ENCODE peak calls at places on chromosomes 13 and 19, in six cellular contexts. One of them, this sample, is unnamed.

GRCh38 chr13:110575322-110576069 is 14.0 kb upstream of the RAB20 start:
- DNase-seq in CD8-positive, alpha-beta T cell: no peak
- DNase-seq in fibroblast of mammary gland: peak
- DNase-seq in stimulated activated CD8-positive, alpha-beta memory T cell treated with anti-CD3 and anti-CD28 coated beads, Interleukin-2, amount 100 ng/mL, for 48 hours: no peak
- DNase-seq in hypothalamus: no peak
- DNase-seq in T-helper 2 cell: peak
- DNase-seq in this sample: peak

GRCh38 chr19:38262585-38263268 is 1.6 kb upstream of the SPINT2 start:
- DNase-seq in CD8-positive, alpha-beta T cell: no peak
- DNase-seq in fibroblast of mammary gland: no peak
- DNase-seq in stimulated activated CD8-positive, alpha-beta memory T cell treated with anti-CD3 and anti-CD28 coated beads, Interleukin-2, amount 100 ng/mL, for 48 hours: no peak
- DNase-seq in hypothalamus: no peak
- DNase-seq in T-helper 2 cell: no peak
- DNase-seq in this sample: no peak

GRCh38 chr13:25899464-25899863 is 152.4 kb downstream of the SHISA2 start:
- DNase-seq in CD8-positive, alpha-beta T cell: no peak
- DNase-seq in fibroblast of mammary gland: no peak
- DNase-seq in stimulated activated CD8-positive, alpha-beta memory T cell treated with anti-CD3 and anti-CD28 coated beads, Interleukin-2, amount 100 ng/mL, for 48 hours: no peak
- DNase-seq in hypothalamus: no peak
- DNase-seq in T-helper 2 cell: no peak
- DNase-seq in this sample: no peak

GRCh38 chr19:48123907-48124675 is 13.5 kb upstream of the PLA2G4C start:
- DNase-seq in CD8-positive, alpha-beta T cell: no peak
- DNase-seq in fibroblast of mammary gland: peak
- DNase-seq in stimulated activated CD8-positive, alpha-beta memory T cell treated with anti-CD3 and anti-CD28 coated beads, Interleukin-2, amount 100 ng/mL, for 48 hours: peak
- DNase-seq in hypothalamus: no peak
- DNase-seq in T-helper 2 cell: peak
- DNase-seq in this sample: peak

GRCh38 chr13:99863789-99864626 is 107.6 kb downstream of the ZIC5 start:
- DNase-seq in CD8-positive, alpha-beta T cell: no peak
- DNase-seq in fibroblast of mammary gland: no peak
- DNase-seq in stimulated activated CD8-positive, alpha-beta memory T cell treated with anti-CD3 and anti-CD28 coated beads, Interleukin-2, amount 100 ng/mL, for 48 hours: no peak
- DNase-seq in hypothalamus: no peak
- DNase-seq in T-helper 2 cell: no peak
- DNase-seq in this sample: no peak

GRCh38 chr19:44644391-44645016 is 794 bp downstream of the PVR start:
- DNase-seq in CD8-positive, alpha-beta T cell: no peak
- DNase-seq in fibroblast of mammary gland: peak
- DNase-seq in stimulated activated CD8-positive, alpha-beta memory T cell treated with anti-CD3 and anti-CD28 coated beads, Interleukin-2, amount 100 ng/mL, for 48 hours: no peak
- DNase-seq in hypothalamus: peak
- DNase-seq in T-helper 2 cell: peak
- DNase-seq in this sample: peak

GRCh38 chr13:80685942-80686341 is 345.0 kb upstream of the SPRY2 start:
- DNase-seq in CD8-positive, alpha-beta T cell: no peak
- DNase-seq in fibroblast of mammary gland: no peak
- DNase-seq in stimulated activated CD8-positive, alpha-beta memory T cell treated with anti-CD3 and anti-CD28 coated beads, Interleukin-2, amount 100 ng/mL, for 48 hours: no peak
- DNase-seq in hypothalamus: no peak
- DNase-seq in T-helper 2 cell: no peak
- DNase-seq in this sample: no peak

GRCh38 chr19:3614858-3615505 is 8.3 kb upstream of the TBXA2R start:
- DNase-seq in CD8-positive, alpha-beta T cell: no peak
- DNase-seq in fibroblast of mammary gland: no peak
- DNase-seq in stimulated activated CD8-positive, alpha-beta memory T cell treated with anti-CD3 and anti-CD28 coated beads, Interleukin-2, amount 100 ng/mL, for 48 hours: no peak
- DNase-seq in hypothalamus: no peak
- DNase-seq in T-helper 2 cell: no peak
- DNase-seq in this sample: no peak

GRCh38 chr13:110306960-110307696 is at the start of the genes COL4A1 and COL4A2:
- DNase-seq in CD8-positive, alpha-beta T cell: no peak
- DNase-seq in fibroblast of mammary gland: peak
- DNase-seq in stimulated activated CD8-positive, alpha-beta memory T cell treated with anti-CD3 and anti-CD28 coated beads, Interleukin-2, amount 100 ng/mL, for 48 hours: no peak
- DNase-seq in hypothalamus: peak
- DNase-seq in T-helper 2 cell: no peak
- DNase-seq in this sample: peak

GRCh38 chr13:50122465-50122864 is 107.2 kb downstream of the KCNRG start:
- DNase-seq in CD8-positive, alpha-beta T cell: no peak
- DNase-seq in fibroblast of mammary gland: no peak
- DNase-seq in stimulated activated CD8-positive, alpha-beta memory T cell treated with anti-CD3 and anti-CD28 coated beads, Interleukin-2, amount 100 ng/mL, for 48 hours: no peak
- DNase-seq in hypothalamus: no peak
- DNase-seq in T-helper 2 cell: no peak
- DNase-seq in this sample: no peak

GRCh38 chr13:47232516-47232915 is 335.7 kb upstream of the HTR2A start:
- DNase-seq in CD8-positive, alpha-beta T cell: no peak
- DNase-seq in fibroblast of mammary gland: no peak
- DNase-seq in stimulated activated CD8-positive, alpha-beta memory T cell treated with anti-CD3 and anti-CD28 coated beads, Interleukin-2, amount 100 ng/mL, for 48 hours: no peak
- DNase-seq in hypothalamus: no peak
- DNase-seq in T-helper 2 cell: no peak
- DNase-seq in this sample: no peak

GRCh38 chr19:18399008-18399407 is 1.6 kb upstream of the LRRC25 start:
- DNase-seq in CD8-positive, alpha-beta T cell: no peak
- DNase-seq in fibroblast of mammary gland: peak
- DNase-seq in stimulated activated CD8-positive, alpha-beta memory T cell treated with anti-CD3 and anti-CD28 coated beads, Interleukin-2, amount 100 ng/mL, for 48 hours: no peak
- DNase-seq in hypothalamus: no peak
- DNase-seq in T-helper 2 cell: no peak
- DNase-seq in this sample: peak

GRCh38 chr19:4066682-4067395 is at the start of gene ZBTB7A:
- DNase-seq in CD8-positive, alpha-beta T cell: peak
- DNase-seq in fibroblast of mammary gland: peak
- DNase-seq in stimulated activated CD8-positive, alpha-beta memory T cell treated with anti-CD3 and anti-CD28 coated beads, Interleukin-2, amount 100 ng/mL, for 48 hours: peak
- DNase-seq in hypothalamus: peak
- DNase-seq in T-helper 2 cell: peak
- DNase-seq in this sample: peak

GRCh38 chr19:3136684-3137055 is 837 bp downstream of the GNA15 start:
- DNase-seq in CD8-positive, alpha-beta T cell: no peak
- DNase-seq in fibroblast of mammary gland: no peak
- DNase-seq in stimulated activated CD8-positive, alpha-beta memory T cell treated with anti-CD3 and anti-CD28 coated beads, Interleukin-2, amount 100 ng/mL, for 48 hours: no peak
- DNase-seq in hypothalamus: no peak
- DNase-seq in T-helper 2 cell: no peak
- DNase-seq in this sample: no peak

GRCh38 chr19:29376855-29377354 is 148.9 kb upstream of the VSTM2B start:
- DNase-seq in CD8-positive, alpha-beta T cell: no peak
- DNase-seq in fibroblast of mammary gland: no peak
- DNase-seq in stimulated activated CD8-positive, alpha-beta memory T cell treated with anti-CD3 and anti-CD28 coated beads, Interleukin-2, amount 100 ng/mL, for 48 hours: no peak
- DNase-seq in hypothalamus: no peak
- DNase-seq in T-helper 2 cell: no peak
- DNase-seq in this sample: no peak

GRCh38 chr13:114222461-114222968 is 12.2 kb upstream of the CDC16 start:
- DNase-seq in CD8-positive, alpha-beta T cell: no peak
- DNase-seq in fibroblast of mammary gland: no peak
- DNase-seq in stimulated activated CD8-positive, alpha-beta memory T cell treated with anti-CD3 and anti-CD28 coated beads, Interleukin-2, amount 100 ng/mL, for 48 hours: no peak
- DNase-seq in hypothalamus: no peak
- DNase-seq in T-helper 2 cell: no peak
- DNase-seq in this sample: no peak

GRCh38 chr13:107641574-107641973 is 573.8 kb downstream of the LIG4 start:
- DNase-seq in CD8-positive, alpha-beta T cell: no peak
- DNase-seq in fibroblast of mammary gland: no peak
- DNase-seq in stimulated activated CD8-positive, alpha-beta memory T cell treated with anti-CD3 and anti-CD28 coated beads, Interleukin-2, amount 100 ng/mL, for 48 hours: no peak
- DNase-seq in hypothalamus: no peak
- DNase-seq in T-helper 2 cell: no peak
- DNase-seq in this sample: no peak

GRCh38 chr13:23866420-23867026 is 22.7 kb downstream of the MIPEP start:
- DNase-seq in CD8-positive, alpha-beta T cell: no peak
- DNase-seq in fibroblast of mammary gland: peak
- DNase-seq in stimulated activated CD8-positive, alpha-beta memory T cell treated with anti-CD3 and anti-CD28 coated beads, Interleukin-2, amount 100 ng/mL, for 48 hours: no peak
- DNase-seq in hypothalamus: no peak
- DNase-seq in T-helper 2 cell: no peak
- DNase-seq in this sample: no peak

GRCh38 chr13:102708211-102708610 is 13.4 kb upstream of the METTL21C start:
- DNase-seq in CD8-positive, alpha-beta T cell: no peak
- DNase-seq in fibroblast of mammary gland: no peak
- DNase-seq in stimulated activated CD8-positive, alpha-beta memory T cell treated with anti-CD3 and anti-CD28 coated beads, Interleukin-2, amount 100 ng/mL, for 48 hours: no peak
- DNase-seq in hypothalamus: no peak
- DNase-seq in T-helper 2 cell: no peak
- DNase-seq in this sample: no peak

GRCh38 chr19:41321600-41322270 is 11.8 kb downstream of the CCDC97 start:
- DNase-seq in CD8-positive, alpha-beta T cell: no peak
- DNase-seq in fibroblast of mammary gland: peak
- DNase-seq in stimulated activated CD8-positive, alpha-beta memory T cell treated with anti-CD3 and anti-CD28 coated beads, Interleukin-2, amount 100 ng/mL, for 48 hours: no peak
- DNase-seq in hypothalamus: no peak
- DNase-seq in T-helper 2 cell: no peak
- DNase-seq in this sample: peak

This sample was measured in HT1080.